ENCODE peak calls at places on chromosomes 5 and 9, in six cellular contexts. K is psoas muscle, G is upper lobe of right lung, S is bronchial epithelial cell, L is fibroblast of the aortic adventitia, O is astrocyte. D is an unnamed sample.

GRCh38 chr9:120412425-120412951 is 167.5 kb downstream of the CDK5RAP2 start:
- DNase-seq in O (peak), L (peak), G (no peak), S (peak), K (no peak), D (no peak)

GRCh38 chr5:146188358-146188757 is 5.9 kb upstream of the LARS1 start:
- DNase-seq in O (peak), L (peak), S (peak), G (no peak), K (no peak), D (no peak)

GRCh38 chr5:176620333-176620981 is 9.9 kb downstream of the SNCB start:
- DNase-seq in S (no peak), K (peak), G (peak), O (no peak), L (no peak), D (no peak)

GRCh38 chr9:5626727-5627634 is 1.9 kb upstream of the RIC1 start:
- DNase-seq in O (peak), L (peak), S (peak), K (peak), G (no peak), D (peak)

GRCh38 chr9:112274600-112274999 is 58.8 kb downstream of the PTBP3 start:
- DNase-seq in S (no peak), O (no peak), L (no peak), K (no peak), G (no peak), D (no peak)

GRCh38 chr9:81602887-81603680 is 86.3 kb downstream of the TLE1 start:
- DNase-seq in K (no peak), L (no peak), G (no peak), S (no peak), O (no peak), D (no peak)

GRCh38 chr9:126410229-126410628 is 83.6 kb downstream of the MVB12B start:
- DNase-seq in L (no peak), K (no peak), S (no peak), G (no peak), O (no peak), D (no peak)

GRCh38 chr5:57986746-57987145 is 473.1 kb downstream of the PLK2 start:
- DNase-seq in G (no peak), O (peak), K (no peak), L (peak), S (peak), D (peak)

GRCh38 chr5:36669015-36669651 is 62.7 kb downstream of the SLC1A3 start:
- DNase-seq in O (peak), K (no peak), L (no peak), G (no peak), S (no peak), D (no peak)

GRCh38 chr5:2131826-2132496 is 249.2 kb upstream of the IRX4 start:
- DNase-seq in O (no peak), G (no peak), L (no peak), K (no peak), S (no peak), D (no peak)

GRCh38 chr9:122097679-122098315 is 4.7 kb upstream of the TTLL11 start:
- DNase-seq in K (no peak), O (no peak), G (no peak), S (no peak), L (peak), D (no peak)

GRCh38 chr9:36426945-36427344 is 26.9 kb upstream of the RNF38 start:
- DNase-seq in K (no peak), S (no peak), O (no peak), G (no peak), L (no peak), D (no peak)

GRCh38 chr5:132688536-132689409 is 15.0 kb downstream of the IL4 start:
- DNase-seq in O (no peak), S (no peak), G (no peak), L (peak), K (no peak), D (no peak)

GRCh38 chr5:73298251-73299016 is 125.4 kb downstream of the TMEM174 start:
- DNase-seq in S (no peak), O (no peak), K (no peak), G (no peak), L (no peak), D (no peak)
- H3K4me3 ChIP-seq in S (no peak), O (peak), K (peak), G (no peak), L (no peak), D (no peak)

DNA sequence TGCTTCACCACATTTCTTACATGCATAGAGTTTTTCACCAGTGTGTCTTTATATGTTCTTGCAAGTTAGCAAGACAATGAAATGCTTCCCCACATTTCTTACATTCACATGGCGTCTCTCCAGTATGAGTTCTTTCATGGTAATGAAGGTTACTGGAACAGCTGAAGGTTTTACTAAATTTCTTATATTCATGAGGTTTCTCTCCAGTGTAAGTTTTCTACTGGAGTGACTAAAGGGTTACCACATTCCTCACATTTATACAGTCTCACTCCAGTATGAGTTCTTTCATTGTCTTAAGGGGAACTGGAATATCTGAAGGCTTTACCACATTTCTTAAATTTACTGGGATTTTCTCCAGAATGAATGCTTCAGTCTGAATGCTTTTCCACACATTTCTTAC is 350.3 kb downstream of the MAT2B start:
- DNase-seq in L (no peak), O (no peak), K (no peak), G (no peak), S (no peak), D (no peak)
- H3K4me3 ChIP-seq in L (no peak), O (no peak), K (no peak), G (no peak), S (no peak), D (no peak)

GRCh38 chr5:135031146-135031812 is 2.7 kb downstream of the PITX1 start:
- DNase-seq in K (peak), G (no peak), S (no peak), O (no peak), L (no peak), D (no peak)
- H3K4me3 ChIP-seq in K (peak), G (peak), S (peak), O (no peak), L (no peak), D (peak)

GRCh38 chr5:143056331-143056689 is 286.1 kb downstream of the ARHGAP26 start:
- DNase-seq in L (no peak), S (no peak), K (no peak), O (peak), G (no peak), D (no peak)

GRCh38 chr5:143054480-143054941 is 284.3 kb downstream of the ARHGAP26 start:
- DNase-seq in G (no peak), K (no peak), L (no peak), O (peak), S (peak), D (no peak)

GRCh38 chr5:143056792-143057579 is 286.8 kb downstream of the ARHGAP26 start:
- DNase-seq in L (no peak), O (no peak), S (no peak), K (no peak), G (no peak), D (no peak)

GRCh38 chr5:143057580-143057999 is 287.4 kb downstream of the ARHGAP26 start:
- DNase-seq in O (no peak), S (no peak), G (no peak), L (peak), K (no peak), D (no peak)

DNA sequence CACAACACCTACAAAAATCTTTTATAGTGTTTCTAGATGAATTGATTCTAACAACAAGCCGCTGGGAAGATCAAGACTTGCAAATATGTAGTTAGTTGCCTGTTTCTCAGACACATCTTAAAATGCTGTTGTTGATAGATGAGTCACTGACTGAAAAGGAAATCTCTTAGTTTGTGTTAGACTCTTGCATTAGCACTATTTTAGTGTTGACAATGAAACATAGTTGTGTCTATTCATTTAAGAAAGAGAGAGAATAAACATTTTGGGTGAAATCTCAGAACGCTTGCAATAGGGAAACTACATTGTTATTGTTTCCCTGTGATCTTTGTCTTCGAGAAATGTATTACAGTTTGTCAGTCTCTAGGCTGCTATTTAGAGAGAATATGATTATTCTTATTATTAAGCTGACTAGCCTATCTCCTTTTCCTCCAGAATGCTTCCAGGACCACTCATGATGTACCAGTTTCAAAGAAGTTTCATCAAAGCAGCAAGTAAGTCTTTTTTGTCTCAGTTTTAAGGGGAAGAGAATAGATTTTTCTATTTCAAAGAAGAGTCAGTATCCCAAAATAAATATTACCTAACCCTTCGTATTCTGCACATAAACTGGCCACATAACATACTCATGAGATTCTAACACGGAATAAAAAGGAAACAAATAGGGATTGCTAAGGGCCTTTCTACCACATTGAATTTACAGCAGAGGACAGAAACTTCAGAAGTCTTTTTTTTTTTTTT is 285.6 kb downstream of the ARHGAP26 start:
- DNase-seq in S (peak), O (peak), G (no peak), L (no peak), K (no peak), D (no peak)
- H3K4me3 ChIP-seq in S (no peak), O (no peak), G (no peak), L (no peak), K (no peak), D (no peak)

D was measured in LNCaP clone FGC.